ENCODE peak calls at places on chromosomes 2 and 18, in five cellular contexts. G, B, K, F and L are unnamed samples.

GRCh38 chr2:143940720-143941119 is 579.2 kb downstream of the ZEB2 start:
- DNase-seq in G (no peak), F (no peak), B (no peak), K (no peak), L (no peak)

GRCh38 chr2:189524746-189525145 is 55.8 kb downstream of the SLC40A1 start:
- DNase-seq in K (no peak), F (no peak), G (no peak), B (no peak), L (no peak)

GRCh38 chr2:98847853-98848252 is 88.2 kb downstream of the CRACDL start:
- DNase-seq in K (no peak), B (no peak), G (no peak), F (no peak), L (no peak)

GRCh38 chr18:13164406-13164805 is 54.2 kb upstream of the LDLRAD4 start:
- DNase-seq in F (no peak), K (no peak), B (no peak), G (no peak), L (no peak)

GRCh38 chr18:48326901-48327675 is 82.1 kb downstream of the ZBTB7C start:
- DNase-seq in F (peak; percentile 18), B (no peak), K (no peak), G (no peak), L (no peak)

GRCh38 chr2:120434487-120434886 is 88.6 kb downstream of the INHBB start:
- DNase-seq in B (peak; percentile 38), K (no peak), F (peak; percentile 95), G (no peak), L (no peak)

GRCh38 chr2:67752964-67753363 is 309.8 kb downstream of the C1D start:
- DNase-seq in F (peak; percentile 92), K (no peak), B (no peak), G (no peak), L (no peak)

GRCh38 chr2:54767921-54768320 is 44.5 kb downstream of the EML6 start:
- DNase-seq in F (peak; percentile 26), G (no peak), B (no peak), K (no peak), L (no peak)

GRCh38 chr2:11829947-11830707 is 83.7 kb downstream of the LPIN1 start:
- DNase-seq in B (peak; percentile 93), G (peak; percentile 79), K (peak; percentile 58), F (peak; percentile 98), L (peak; percentile 40)
- TF ChIP-seq CTCF in B (peak; percentile 62), G (peak; percentile 69), K (peak; percentile 59), F (peak; percentile 47), L (no peak)

GRCh38 chr2:220154243-220154642 is 526.8 kb downstream of the SLC4A3 start:
- DNase-seq in K (no peak), F (no peak), B (no peak), G (no peak), L (no peak)
- TF ChIP-seq CTCF in K (peak; percentile 42), F (peak; percentile 4), B (peak; percentile 73), G (peak; percentile 15), L (no peak)

GRCh38 chr18:33673689-33674088 is 95.7 kb downstream of the ASXL3 start:
- DNase-seq in B (no peak), F (no peak), K (no peak), G (no peak), L (no peak)
- TF ChIP-seq CTCF in B (peak; percentile 59), F (no peak), K (no peak), G (no peak), L (no peak)

GRCh38 chr2:19116918-19117317 is 241.5 kb downstream of the OSR1 start:
- DNase-seq in F (no peak), G (no peak), K (no peak), B (no peak), L (no peak)
- TF ChIP-seq CTCF in F (no peak), G (no peak), K (no peak), B (no peak), L (no peak)

DNA sequence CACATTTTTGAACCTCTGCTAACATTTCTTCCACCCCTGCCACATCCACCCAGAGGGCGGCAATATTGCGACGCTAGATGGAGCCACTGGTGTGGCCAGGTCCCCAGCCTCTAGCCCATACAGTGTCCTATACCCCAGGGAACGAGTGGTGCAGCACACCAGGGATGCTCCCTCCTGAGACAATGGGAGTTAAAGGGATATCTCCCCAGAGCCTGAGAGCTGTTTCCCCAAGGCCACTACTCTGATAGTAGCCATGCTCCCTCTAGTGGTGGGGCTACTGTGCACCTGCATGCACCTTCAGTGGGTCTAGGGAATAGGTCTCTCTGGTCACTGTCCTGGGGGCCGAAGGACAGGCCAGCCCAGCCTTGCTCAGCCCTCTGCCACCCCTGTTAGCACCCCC is 336.4 kb upstream of the FSHR start:
- DNase-seq in K (no peak), B (peak; percentile 94), F (no peak), G (peak; percentile 39), L (no peak)
- TF ChIP-seq CTCF in K (peak; percentile 64), B (peak; percentile 92), F (peak; percentile 34), G (peak; percentile 22), L (no peak)

DNA sequence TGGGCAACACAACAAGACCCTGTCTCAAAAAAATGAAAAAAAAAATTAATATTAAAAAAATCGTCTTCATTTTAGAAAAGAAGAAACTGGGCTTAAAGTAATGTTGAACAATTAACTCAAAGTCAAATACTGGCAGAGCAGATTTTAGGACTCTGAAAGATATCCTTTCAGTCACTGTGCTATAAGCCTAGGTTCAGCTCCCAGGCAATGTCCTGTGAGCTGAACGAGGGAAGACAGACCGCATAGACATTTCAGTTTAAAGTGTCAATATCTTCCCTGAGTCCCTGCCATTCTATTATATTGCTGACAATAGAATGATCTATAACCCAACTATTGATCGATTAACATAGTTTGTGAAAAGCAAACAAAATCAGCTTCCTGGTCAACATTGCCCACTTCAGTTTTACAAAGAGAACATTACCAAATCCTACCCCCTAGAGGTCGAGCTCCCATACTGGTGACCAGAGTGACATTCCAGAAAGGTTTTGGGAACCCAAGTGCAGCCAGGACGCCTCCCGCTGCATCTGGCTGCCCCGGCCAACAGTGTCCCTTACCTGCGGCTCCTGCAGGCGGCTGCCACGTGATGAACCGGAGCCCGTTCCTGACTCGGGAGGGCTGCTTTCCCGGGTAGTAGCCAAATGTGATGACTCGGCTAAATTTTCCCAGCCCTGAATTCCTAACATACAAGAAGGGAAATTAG is 639 bp downstream of the MRO start:
- DNase-seq in B (peak; percentile 91), F (peak; percentile 17), G (peak; percentile 19), K (peak; percentile 7), L (no peak)
- TF ChIP-seq CTCF in B (peak; percentile 45), F (peak; percentile 23), G (no peak), K (no peak), L (no peak)

GRCh38 chr2:124755386-124755785 is 730.3 kb downstream of the CNTNAP5 start:
- DNase-seq in B (no peak), F (no peak), K (no peak), G (no peak), L (no peak)

DNA sequence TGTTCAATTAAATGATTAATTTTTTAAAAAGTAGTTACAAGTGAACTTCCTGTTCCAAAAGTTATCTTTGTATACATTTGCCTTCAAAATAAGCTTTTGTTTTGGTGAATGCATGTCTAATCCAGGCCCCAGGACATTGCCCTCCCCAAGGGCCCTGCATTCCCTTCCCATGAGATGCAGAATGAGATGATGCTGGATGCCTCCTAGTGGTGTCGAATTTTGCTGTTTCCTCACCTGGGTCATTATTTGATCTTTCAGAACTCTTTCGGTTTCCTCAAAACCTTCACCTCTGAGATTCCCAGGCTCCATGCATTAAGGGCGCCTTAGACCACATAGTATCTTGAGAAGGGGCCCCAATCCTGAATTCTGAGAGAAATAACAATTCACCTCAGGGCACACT is 728.8 kb downstream of the CNTNAP5 start:
- DNase-seq in B (peak; percentile 55), F (no peak), G (no peak), K (no peak), L (no peak)
- TF ChIP-seq CTCF in B (peak; percentile 69), F (no peak), G (no peak), K (no peak), L (no peak)

GRCh38 chr18:59993560-59993959 is 93.8 kb downstream of the PMAIP1 start:
- DNase-seq in F (no peak), B (no peak), K (no peak), G (no peak), L (no peak)

GRCh38 chr18:59996370-59996966 is 96.7 kb downstream of the PMAIP1 start:
- DNase-seq in G (peak; percentile 58), K (peak; percentile 44), B (peak; percentile 72), F (peak; percentile 64), L (no peak)

GRCh38 chr18:59990121-59990818 is 90.5 kb downstream of the PMAIP1 start:
- DNase-seq in G (no peak), K (no peak), B (no peak), F (no peak), L (no peak)

DNA sequence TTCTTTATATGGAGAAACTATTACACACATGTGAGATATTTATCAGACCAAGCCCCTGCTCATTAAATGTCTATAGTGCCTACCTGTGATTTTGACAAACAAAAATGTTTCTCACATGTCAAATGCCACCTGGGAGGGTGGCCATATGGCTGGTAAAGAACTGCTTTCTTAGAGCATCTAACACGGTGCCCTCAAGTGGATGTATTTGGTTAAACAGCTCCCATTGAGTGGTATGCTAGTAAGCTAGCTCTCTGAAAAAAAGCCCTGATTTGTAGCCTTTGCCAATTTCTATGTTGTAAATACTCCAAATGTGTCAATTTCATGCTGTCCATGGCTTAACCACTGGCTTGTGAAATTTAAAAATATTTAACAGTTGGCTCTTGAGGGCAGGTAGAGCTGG is 94.6 kb downstream of the PMAIP1 start:
- DNase-seq in G (peak; percentile 11), K (no peak), B (no peak), F (no peak), L (no peak)
- TF ChIP-seq CTCF in G (peak; percentile 7), K (no peak), B (peak; percentile 69), F (peak; percentile 36), L (no peak)